ENCODE peak calls at places on chromosomes 16 and 17, in nine cellular contexts. F is ACHN; V is T1000; E is MCF 10A; P is iris pigment epithelial cell; O is T-helper 17 cell; N is CD4-positive, CD25-positive, alpha-beta regulatory T cell; T is RWPE1; G is SK-N-DZ. M is an unnamed sample.

GRCh38 chr16:19239756-19240155 is 45.8 kb upstream of the CLEC19A start:
- DNase-seq in F (no peak), V (no peak), E (no peak), P (no peak), O (no peak), N (no peak), T (no peak), G (no peak), M (no peak)

GRCh38 chr17:43418441-43419374 is 19.9 kb downstream of the ARL4D start:
- DNase-seq in F (peak), V (peak), E (peak), P (peak), O (no peak), N (no peak), T (peak), G (peak), M (no peak)

GRCh38 chr16:31696968-31697743 is 169.5 kb downstream of the AHSP start:
- DNase-seq in F (peak), V (no peak), E (peak), P (peak), O (no peak), N (no peak), T (peak), G (peak), M (no peak)

GRCh38 chr17:56887105-56887504 is 26.7 kb downstream of the TRIM25 start:
- DNase-seq in F (no peak), V (no peak), E (no peak), P (no peak), O (no peak), N (no peak), T (no peak), G (no peak), M (no peak)

GRCh38 chr16:57810197-57811024 is 8.1 kb upstream of the KIFC3 start:
- DNase-seq in F (peak), V (peak), E (peak), P (peak), O (peak), N (peak), T (peak), G (no peak), M (peak)

GRCh38 chr17:77609553-77610517 is 348.7 kb upstream of the TNRC6C start:
- DNase-seq in F (no peak), V (no peak), E (no peak), P (peak), O (peak), N (peak), T (no peak), G (no peak), M (peak)

GRCh38 chr16:69253796-69254426 is 57.2 kb upstream of the VPS4A start:
- DNase-seq in F (no peak), V (no peak), E (no peak), P (peak), O (no peak), N (no peak), T (no peak), G (no peak), M (no peak)

GRCh38 chr17:27463235-27463677 is 7.0 kb downstream of the KSR1 start:
- DNase-seq in F (peak), V (no peak), E (no peak), P (no peak), O (no peak), N (no peak), T (no peak), G (no peak), M (no peak)

GRCh38 chr17:48054238-48055185 is 6.4 kb downstream of the NFE2L1 start:
- DNase-seq in F (peak), V (no peak), E (peak), P (peak), O (no peak), N (no peak), T (peak), G (peak), M (no peak)

GRCh38 chr17:45277992-45278391 is 16.1 kb upstream of the SPATA32 start:
- DNase-seq in F (no peak), V (no peak), E (no peak), P (no peak), O (no peak), N (no peak), T (no peak), G (no peak), M (no peak)

GRCh38 chr17:33688771-33689170 is 395.7 kb upstream of the ASIC2 start:
- DNase-seq in F (no peak), V (no peak), E (no peak), P (no peak), O (no peak), N (no peak), T (no peak), G (no peak), M (no peak)

M was measured in CD8-positive, alpha-beta T cell.